ENCODE peak calls at places on chromosomes 12 and 14, in seven cellular contexts. Z is suprapubic skin, P is sigmoid colon, H is H54, G is uterus, C is HCT116, S is lower leg skin. Y is an unnamed sample.

GRCh38 chr12:46944104-46944503 is 118.3 kb upstream of the SLC38A4 start:
- DNase-seq in P (no peak), S (no peak), C (peak; percentile 37), G (no peak), Z (no peak), H (no peak), Y (peak; percentile 44)

GRCh38 chr12:2413999-2414792 is 361.4 kb downstream of the CACNA1C start:
- DNase-seq in C (no peak), Z (no peak), P (peak; percentile 34), S (no peak), G (no peak), H (no peak), Y (no peak)

GRCh38 chr12:32604565-32604964 is 74.5 kb upstream of the DNM1L start:
- DNase-seq in C (no peak), G (no peak), Z (no peak), S (no peak), P (no peak), H (no peak), Y (no peak)

GRCh38 chr12:5026342-5026938 is 17.2 kb upstream of the KCNA5 start:
- DNase-seq in Z (no peak), S (no peak), P (no peak), H (no peak), C (no peak), G (no peak), Y (no peak)

GRCh38 chr12:84732941-84733340 is 179.7 kb downstream of the SLC6A15 start:
- DNase-seq in Z (no peak), H (no peak), G (no peak), S (no peak), C (no peak), P (no peak), Y (no peak)

GRCh38 chr12:130800312-130800711 is 38.7 kb downstream of the STX2 start:
- DNase-seq in G (no peak), C (no peak), S (no peak), P (no peak), H (no peak), Z (no peak), Y (no peak)

GRCh38 chr12:109580684-109581333 is 7.2 kb downstream of the MVK start:
- DNase-seq in S (no peak), Z (no peak), P (no peak), C (no peak), G (no peak), H (no peak), Y (no peak)

GRCh38 chr14:89673499-89674225 is 256.6 kb upstream of the FOXN3 start:
- DNase-seq in C (no peak), G (no peak), H (no peak), P (no peak), S (no peak), Z (no peak), Y (no peak)

GRCh38 chr12:54413284-54414190 is 5.5 kb downstream of the ITGA5 start:
- DNase-seq in C (no peak), G (no peak), H (no peak), P (peak; percentile 79), Z (no peak), S (peak; percentile 74), Y (no peak)

GRCh38 chr12:132513070-132513398 is 23.1 kb downstream of the FBRSL1 start:
- DNase-seq in H (no peak), C (no peak), G (no peak), Z (no peak), P (no peak), S (no peak), Y (no peak)

GRCh38 chr14:31277085-31277484 is 69.5 kb upstream of the HECTD1 start:
- DNase-seq in C (no peak), Z (no peak), S (no peak), G (no peak), H (no peak), P (no peak), Y (no peak)

GRCh38 chr12:47068539-47068938 is 10.9 kb upstream of the PCED1B start:
- DNase-seq in G (no peak), H (peak; percentile 30), Z (no peak), S (no peak), P (no peak), C (no peak), Y (no peak)

GRCh38 chr14:68104518-68104917 is 284.9 kb downstream of the RAD51B start:
- DNase-seq in H (no peak), Z (no peak), S (no peak), G (no peak), C (no peak), P (no peak), Y (no peak)

GRCh38 chr12:19474147-19474546 is 34.9 kb downstream of the AEBP2 start:
- DNase-seq in S (no peak), C (no peak), H (no peak), G (no peak), Z (no peak), P (no peak), Y (no peak)

GRCh38 chr14:78075610-78076277 is 94.4 kb upstream of the NRXN3 start:
- DNase-seq in H (no peak), C (no peak), G (no peak), Z (peak; percentile 45), S (no peak), P (no peak), Y (no peak)

GRCh38 chr14:55170526-55170925 is 20.9 kb downstream of the DLGAP5 start:
- DNase-seq in C (no peak), P (no peak), G (no peak), H (no peak), S (no peak), Z (no peak), Y (no peak)

GRCh38 chr12:121156365-121156764 is 23.7 kb downstream of the P2RX7 start:
- DNase-seq in S (no peak), C (no peak), Z (no peak), G (no peak), H (no peak), P (no peak), Y (no peak)

GRCh38 chr12:38904932-38905479 is 385 bp downstream of the CPNE8 start:
- DNase-seq in G (peak; percentile 84), Z (peak; percentile 91), P (peak; percentile 95), C (peak; percentile 88), S (peak; percentile 90), H (peak; percentile 15), Y (peak; percentile 79)

GRCh38 chr12:38903596-38903995 is 1.8 kb downstream of the CPNE8 start:
- DNase-seq in C (no peak), G (no peak), H (no peak), S (no peak), P (no peak), Z (no peak), Y (no peak)

GRCh38 chr12:38907171-38907923 is 2.0 kb upstream of the CPNE8 start:
- DNase-seq in P (no peak), Z (no peak), C (no peak), S (no peak), G (no peak), H (no peak), Y (no peak)

GRCh38 chr12:38906482-38907170 is 1.2 kb upstream of the CPNE8 start:
- DNase-seq in G (peak; percentile 84), S (peak; percentile 82), C (peak; percentile 74), H (peak; percentile 57), Z (peak; percentile 91), P (peak; percentile 93), Y (peak; percentile 90)

GRCh38 chr12:38905480-38906351 is at the start of gene CPNE8:
- DNase-seq in S (peak; percentile 81), H (peak; percentile 13), G (peak; percentile 80), P (peak; percentile 95), C (peak; percentile 48), Z (peak; percentile 91), Y (peak; percentile 87)
- TF ChIP-seq POLR2A in S (no peak), H (no peak), G (peak; percentile 22), P (peak; percentile 48), C (no peak), Z (no peak), Y (peak; percentile 65)

DNA sequence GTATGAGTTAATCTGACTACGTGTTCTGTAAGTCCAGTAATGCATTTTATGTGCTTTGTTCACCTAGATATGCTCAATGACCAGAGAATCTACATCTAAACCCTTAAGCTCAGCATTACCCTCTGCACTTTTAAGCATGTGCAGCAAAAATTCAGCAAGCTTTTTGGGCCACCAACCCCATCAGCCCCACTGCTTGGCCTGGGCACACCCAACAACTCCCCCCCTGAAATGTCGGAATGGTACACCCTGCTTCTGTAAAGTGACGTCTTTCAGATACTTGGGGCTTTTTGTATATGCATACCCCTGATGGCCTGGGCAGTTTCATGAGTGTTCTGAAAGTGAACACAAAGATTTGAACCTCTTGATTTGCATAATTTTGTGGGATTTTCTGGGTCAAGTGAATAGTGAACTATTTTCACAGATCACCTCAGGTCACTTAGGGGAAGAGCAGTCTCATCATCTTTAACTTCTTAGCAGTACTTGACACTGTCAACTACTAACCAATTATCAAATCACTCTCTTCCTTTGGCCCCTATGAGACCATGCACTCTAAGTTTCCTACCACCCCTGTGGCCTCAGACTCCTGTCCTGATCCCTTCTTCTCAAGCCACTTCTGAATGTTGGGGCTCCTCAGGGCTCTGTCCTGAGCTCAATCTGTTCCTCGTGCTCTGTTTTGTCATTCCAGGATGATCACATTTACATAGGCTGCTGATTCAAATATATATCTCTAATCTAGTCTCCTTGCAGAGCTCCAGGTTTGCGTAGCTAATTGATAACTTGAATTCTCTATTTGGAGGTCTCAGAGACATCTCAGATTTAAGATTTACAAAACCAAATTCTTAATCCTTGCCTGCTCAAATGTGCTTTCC is 36.3 kb upstream of the PPM1A start:
- DNase-seq in C (no peak), Z (no peak), S (no peak), P (no peak), H (no peak), G (no peak), Y (no peak)
- TF ChIP-seq POLR2A in C (no peak), Z (no peak), S (no peak), P (no peak), H (no peak), G (no peak), Y (no peak)

GRCh38 chr12:6950944-6951540 is at the start of gene PTPN6:
- DNase-seq in G (no peak), P (peak; percentile 75), H (no peak), S (no peak), C (no peak), Z (peak; percentile 88), Y (peak; percentile 75)
- TF ChIP-seq POLR2A in G (no peak), P (no peak), H (no peak), S (no peak), C (no peak), Z (no peak), Y (peak; percentile 20)

DNA sequence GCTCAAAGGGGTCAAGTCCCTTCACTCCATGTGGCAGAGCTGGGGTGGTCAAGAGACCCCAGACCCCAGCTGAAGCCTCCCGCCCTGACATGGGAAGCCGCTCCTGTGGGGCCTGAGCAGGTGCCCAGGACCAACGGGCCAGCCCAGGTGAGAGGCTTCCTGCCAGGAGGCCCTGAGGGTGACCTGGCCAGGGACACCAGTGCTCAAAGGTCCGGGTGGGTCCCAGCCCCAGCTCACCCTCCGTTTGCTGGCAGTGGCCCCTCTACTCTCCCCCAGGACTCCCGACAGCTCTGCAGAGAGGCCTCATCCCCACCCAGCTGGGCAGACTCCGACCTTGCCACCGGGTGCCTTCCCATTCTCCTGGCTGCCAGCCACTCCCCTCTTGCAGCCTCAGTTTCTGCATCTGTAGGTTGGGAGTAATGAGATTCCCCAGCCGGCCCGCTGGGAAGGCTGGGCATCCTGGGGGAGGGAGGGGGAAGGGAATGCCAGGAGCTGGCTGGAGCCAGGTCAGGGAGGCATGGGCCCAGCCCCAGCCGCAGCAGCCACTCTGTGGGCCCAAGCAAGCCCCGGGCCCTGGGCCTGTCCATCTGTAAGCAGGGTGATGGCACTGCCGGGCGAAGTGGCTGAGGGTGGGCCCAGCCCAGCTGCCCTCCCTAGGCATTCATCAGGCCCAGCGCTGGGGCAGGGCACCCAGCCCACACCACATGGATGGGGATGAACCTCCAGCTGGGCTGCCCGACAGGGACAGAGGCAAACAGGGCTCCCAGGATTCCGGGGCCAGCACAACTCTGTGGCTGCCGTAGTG is 10.3 kb upstream of the INF2 start:
- DNase-seq in G (peak; percentile 26), S (no peak), H (no peak), C (no peak), P (peak; percentile 65), Z (no peak), Y (no peak)
- TF ChIP-seq POLR2A in G (no peak), S (no peak), H (no peak), C (no peak), P (no peak), Z (no peak), Y (no peak)

GRCh38 chr12:51915951-51916350 is 8.6 kb downstream of the ACVRL1 start:
- DNase-seq in Z (no peak), S (no peak), C (no peak), G (no peak), H (no peak), P (peak; percentile 38), Y (no peak)
- TF ChIP-seq POLR2A in Z (no peak), S (no peak), C (no peak), G (no peak), H (no peak), P (no peak), Y (no peak)